ENCODE peak calls at places on chromosomes 3 and 15, in six cellular contexts. P is RPMI7951; B is H7; C is foreskin fibroblast; F is ovary; M is CD4-positive, CD25-positive, alpha-beta regulatory T cell. T is an unnamed sample.

GRCh38 chr3:143850877-143851276 is 2.6 kb upstream of the SLC9A9 start:
- DNase-seq in P (peak; percentile 1), B (no peak), C (peak; percentile 57), F (no peak), M (no peak), T (no peak)

GRCh38 chr3:179673522-179673921 is 20.7 kb downstream of the USP13 start:
- DNase-seq in P (no peak), B (no peak), C (no peak), F (no peak), M (no peak), T (no peak)

GRCh38 chr3:4898454-4899313 is 80.6 kb upstream of the BHLHE40 start:
- DNase-seq in P (peak; percentile 88), B (no peak), C (no peak), F (no peak), M (no peak), T (no peak)

GRCh38 chr15:41992803-41993190 is 20.4 kb upstream of the EHD4 start:
- DNase-seq in P (no peak), B (no peak), C (no peak), F (no peak), M (no peak), T (no peak)

GRCh38 chr3:117746091-117746490 is 1036.5 kb downstream of the TUSC7 start:
- DNase-seq in P (no peak), B (no peak), C (no peak), F (no peak), M (no peak), T (no peak)

GRCh38 chr15:75149911-75150709 is 51.6 kb upstream of the C15orf39 start:
- DNase-seq in P (peak; percentile 100), B (no peak), C (peak; percentile 92), F (no peak), M (no peak), T (peak; percentile 81)

GRCh38 chr15:69692342-69692741 is 239.7 kb downstream of the RPLP1 start:
- DNase-seq in P (no peak), B (no peak), C (no peak), F (no peak), M (no peak), T (no peak)

GRCh38 chr15:73873889-73874511 is 636 bp downstream of the TBC1D21 start:
- DNase-seq in P (peak; percentile 65), B (no peak), C (peak; percentile 80), F (no peak), M (peak; percentile 7), T (peak; percentile 39)

GRCh38 chr3:29212789-29213433 is 68.0 kb upstream of the RBMS3 start:
- DNase-seq in P (no peak), B (no peak), C (peak; percentile 33), F (no peak), M (no peak), T (no peak)

GRCh38 chr3:171556133-171556532 is 95.9 kb upstream of the TNIK start:
- DNase-seq in P (no peak), B (no peak), C (no peak), F (no peak), M (no peak), T (no peak)

GRCh38 chr3:4672727-4673126 is 179.6 kb downstream of the ITPR1 start:
- DNase-seq in P (no peak), B (no peak), C (no peak), F (no peak), M (no peak), T (no peak)

GRCh38 chr15:21261965-21262850 is 178.1 kb downstream of the POTEB3 start:
- DNase-seq in P (peak; percentile 54), B (no peak), C (no peak), F (peak; percentile 19), M (no peak), T (peak; percentile 8)

GRCh38 chr3:107911337-107912000 is 179.4 kb downstream of the CD47 start:
- DNase-seq in P (peak; percentile 20), B (no peak), C (no peak), F (no peak), M (no peak), T (no peak)

GRCh38 chr3:136862611-136862951 is 573 bp downstream of the NCK1 start:
- DNase-seq in P (peak; percentile 60), B (peak; percentile 79), C (peak; percentile 64), F (peak; percentile 81), M (peak; percentile 45), T (peak; percentile 60)

GRCh38 chr15:78301326-78301725 is 1.9 kb upstream of the SKIC8 start:
- DNase-seq in P (no peak), B (no peak), C (peak; percentile 49), F (no peak), M (no peak), T (no peak)

GRCh38 chr3:127757979-127758378 is 64.3 kb downstream of the MGLL start:
- DNase-seq in P (no peak), B (no peak), C (no peak), F (no peak), M (no peak), T (no peak)

GRCh38 chr3:107824822-107825371 is 265.9 kb downstream of the CD47 start:
- DNase-seq in P (no peak), B (no peak), C (no peak), F (no peak), M (no peak), T (no peak)

GRCh38 chr15:69074011-69074842 is 59.7 kb downstream of the NOX5 start:
- DNase-seq in P (peak; percentile 79), B (peak; percentile 83), C (peak; percentile 76), F (no peak), M (no peak), T (peak; percentile 61)

GRCh38 chr3:186909078-186909853 is 21.1 kb upstream of the ST6GAL1 start:
- DNase-seq in P (no peak), B (no peak), C (no peak), F (no peak), M (peak; percentile 47), T (peak; percentile 58)

GRCh38 chr3:80141557-80141956 is 373.8 kb upstream of the ROBO1 start:
- DNase-seq in P (no peak), B (no peak), C (no peak), F (no peak), M (no peak), T (no peak)

GRCh38 chr3:11235385-11235784 is 36.8 kb upstream of the ATG7 start:
- DNase-seq in P (no peak), B (no peak), C (no peak), F (no peak), M (no peak), T (no peak)

GRCh38 chr3:125115640-125116039 is 59.8 kb upstream of the HEG1 start:
- DNase-seq in P (peak; percentile 90), B (no peak), C (peak; percentile 63), F (peak; percentile 29), M (no peak), T (no peak)

GRCh38 chr3:11377726-11378125 is 105.5 kb downstream of the ATG7 start:
- DNase-seq in P (no peak), B (no peak), C (peak; percentile 25), F (no peak), M (no peak), T (no peak)

GRCh38 chr3:45929042-45929679 is 14.1 kb upstream of the CXCR6 start:
- DNase-seq in P (peak; percentile 42), B (peak; percentile 80), C (peak; percentile 70), F (no peak), M (peak; percentile 38), T (no peak)

GRCh38 chr3:153927107-153927506 is 194.1 kb upstream of the ARHGEF26 start:
- DNase-seq in P (peak; percentile 34), B (no peak), C (peak; percentile 84), F (no peak), M (no peak), T (peak; percentile 70)